ENCODE peak calls at places on chromosome 2, in five cellular contexts. K, Q, G, B and A are unnamed samples.

GRCh38 chr2:170582747-170583463 is 132.2 kb upstream of the SP5 start:
- DNase-seq in K (no peak), G (no peak), B (no peak), Q (no peak), A (no peak)

GRCh38 chr2:118800736-118801135 is 46.7 kb downstream of the EN1 start:
- DNase-seq in B (no peak), G (no peak), K (no peak), Q (no peak), A (no peak)

GRCh38 chr2:11833601-11834000 is 87.2 kb downstream of the LPIN1 start:
- DNase-seq in B (no peak), Q (no peak), K (no peak), G (no peak), A (no peak)

GRCh38 chr2:134668821-134669220 is 50.0 kb downstream of the TMEM163 start:
- DNase-seq in K (no peak), B (no peak), G (no peak), Q (no peak), A (no peak)

GRCh38 chr2:2828774-2829368 is 497.8 kb upstream of the MYT1L start:
- DNase-seq in Q (no peak), B (no peak), G (no peak), K (no peak), A (no peak)

GRCh38 chr2:240425697-240426096 is 9.8 kb upstream of the GPC1 start:
- DNase-seq in B (no peak), G (no peak), K (no peak), Q (no peak), A (no peak)

GRCh38 chr2:223936862-223937326 is 8.2 kb downstream of the WDFY1 start:
- DNase-seq in Q (no peak), B (no peak), G (no peak), K (no peak), A (no peak)

GRCh38 chr2:45168731-45169338 is 159.6 kb upstream of the SIX2 start:
- DNase-seq in B (no peak), K (no peak), G (no peak), Q (no peak), A (peak)

GRCh38 chr2:164747140-164747539 is 94.5 kb downstream of the COBLL1 start:
- DNase-seq in Q (no peak), B (no peak), G (no peak), K (no peak), A (no peak)

GRCh38 chr2:180015951-180016709 is 9.0 kb upstream of the CWC22 start:
- DNase-seq in Q (no peak), B (no peak), G (no peak), K (no peak), A (no peak)

GRCh38 chr2:46535360-46535759 is 56.0 kb downstream of the TMEM247 start:
- DNase-seq in K (no peak), Q (no peak), B (no peak), G (peak), A (no peak)

GRCh38 chr2:199458017-199458805 is 472 bp upstream of the SATB2 start:
- DNase-seq in B (no peak), K (peak), G (no peak), Q (no peak), A (no peak)

GRCh38 chr2:199455533-199456382 is 2.0 kb downstream of the SATB2 start:
- DNase-seq in Q (no peak), K (peak), B (peak), G (no peak), A (no peak)

GRCh38 chr2:199458806-199459285 is 1.1 kb upstream of the SATB2 start:
- DNase-seq in B (no peak), K (no peak), Q (no peak), G (no peak), A (peak)

GRCh38 chr2:199456383-199457146 is 1.2 kb downstream of the SATB2 start:
- DNase-seq in B (no peak), G (no peak), K (no peak), Q (no peak), A (no peak)

DNA sequence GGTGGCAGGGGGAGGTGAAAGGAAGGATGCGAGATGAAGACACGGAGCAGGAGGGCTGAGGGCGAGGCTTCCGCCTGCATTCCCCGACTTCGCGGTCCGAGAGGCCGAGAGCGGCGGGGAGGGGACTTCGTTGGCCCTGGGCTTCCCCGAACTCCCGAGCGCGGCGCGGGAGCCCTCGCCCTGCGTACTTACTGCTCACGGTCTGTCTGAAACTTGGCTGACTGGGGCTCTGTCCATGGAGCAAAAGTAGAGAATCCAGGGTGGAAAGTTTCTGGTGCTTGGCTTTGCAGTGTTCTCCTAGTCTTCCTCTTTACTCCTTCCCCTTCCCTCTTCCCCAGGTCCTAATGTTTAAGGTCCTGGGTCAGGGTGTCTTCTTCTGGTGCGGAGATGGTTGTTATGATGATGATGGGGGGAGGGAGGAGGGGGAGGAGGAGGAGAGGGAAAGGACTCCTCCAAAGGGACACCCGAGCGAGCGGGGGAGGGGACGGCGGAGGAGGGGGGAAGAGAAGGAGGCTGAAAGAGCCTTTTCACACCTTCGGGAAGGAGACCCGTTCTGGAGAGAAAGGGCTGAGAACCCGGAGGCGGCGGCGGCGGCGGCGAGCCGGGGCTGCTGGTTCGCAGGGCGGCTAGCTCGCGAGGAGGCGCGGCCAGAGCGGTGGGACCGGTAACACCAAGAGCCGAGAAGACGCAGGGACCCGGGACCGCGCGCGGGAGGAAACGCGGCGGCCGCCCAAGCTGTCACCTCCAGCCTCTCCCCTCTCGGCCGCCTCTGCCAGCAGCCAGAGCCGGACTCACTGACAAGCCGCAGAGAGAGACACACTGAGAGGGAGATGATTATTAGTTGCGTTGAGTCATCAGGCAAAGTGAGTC is at the start of gene SATB2:
- DNase-seq in K (peak), Q (no peak), B (no peak), G (no peak), A (peak)
- TF ChIP-seq TAF1 in K (peak), Q (no peak), B (no peak), G (no peak), A (no peak)

GRCh38 chr2:74233648-74234047 is 35.2 kb downstream of the MTHFD2 start:
- DNase-seq in B (no peak), K (no peak), G (no peak), Q (no peak), A (no peak)
- TF ChIP-seq MAX in B (no peak), K (no peak), G (no peak), Q (no peak), A (no peak)

DNA sequence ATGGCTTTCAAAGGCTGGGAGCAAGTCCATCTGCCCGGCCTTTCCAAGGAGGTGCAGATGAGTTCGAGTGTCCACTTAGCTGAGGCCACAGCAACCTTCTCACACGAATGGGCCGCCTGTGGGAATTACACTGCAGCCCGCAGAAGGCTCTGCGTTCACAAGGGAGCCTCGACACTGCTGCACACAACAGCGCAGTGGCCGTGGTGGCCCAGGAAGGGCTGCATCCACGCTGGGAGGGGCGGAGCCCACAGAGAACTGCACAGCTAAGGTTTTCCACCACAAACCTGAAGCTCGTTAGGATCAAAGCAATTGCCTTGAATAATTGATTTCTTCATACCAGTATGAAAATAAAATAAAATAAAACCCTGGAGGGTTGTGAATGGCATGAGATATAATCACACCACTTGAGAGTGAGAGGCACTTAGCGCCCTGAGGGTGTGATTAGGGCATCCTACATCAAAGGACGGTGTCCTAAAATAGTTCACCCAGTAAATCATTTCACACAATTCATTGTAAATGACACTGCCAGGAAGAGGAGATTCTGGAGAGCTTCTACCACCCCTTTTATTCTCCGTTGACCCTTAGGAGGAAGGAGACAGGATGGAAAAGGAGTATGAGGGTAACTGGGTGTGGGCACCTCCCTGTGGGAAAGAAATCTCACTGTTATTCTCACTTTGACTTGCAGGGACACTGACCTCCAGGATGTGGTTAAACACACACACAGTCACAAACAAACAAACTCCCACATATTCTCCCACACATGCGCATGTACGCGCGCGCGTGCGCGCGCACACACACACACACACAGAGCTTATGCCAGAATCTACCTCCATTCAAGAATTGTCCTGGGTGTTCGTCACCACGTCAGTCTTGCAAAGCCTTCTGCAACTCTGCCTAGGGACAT is 256.6 kb upstream of the ID2 start:
- DNase-seq in K (no peak), Q (no peak), G (peak), B (no peak), A (no peak)
- TF ChIP-seq TAF1 in K (no peak), Q (no peak), G (no peak), B (no peak), A (no peak)

GRCh38 chr2:64275174-64275466 is 130.9 kb upstream of the PELI1 start:
- DNase-seq in B (no peak), G (no peak), K (no peak), Q (no peak), A (no peak)

GRCh38 chr2:64276417-64277095 is 132.3 kb upstream of the PELI1 start:
- DNase-seq in Q (peak), B (no peak), K (no peak), G (no peak), A (no peak)

GRCh38 chr2:64273524-64274398 is 129.5 kb upstream of the PELI1 start:
- DNase-seq in G (no peak), Q (no peak), K (no peak), B (peak), A (peak)

GRCh38 chr2:64274399-64275173 is 130.4 kb upstream of the PELI1 start:
- DNase-seq in Q (no peak), G (no peak), K (no peak), B (no peak), A (peak)

DNA sequence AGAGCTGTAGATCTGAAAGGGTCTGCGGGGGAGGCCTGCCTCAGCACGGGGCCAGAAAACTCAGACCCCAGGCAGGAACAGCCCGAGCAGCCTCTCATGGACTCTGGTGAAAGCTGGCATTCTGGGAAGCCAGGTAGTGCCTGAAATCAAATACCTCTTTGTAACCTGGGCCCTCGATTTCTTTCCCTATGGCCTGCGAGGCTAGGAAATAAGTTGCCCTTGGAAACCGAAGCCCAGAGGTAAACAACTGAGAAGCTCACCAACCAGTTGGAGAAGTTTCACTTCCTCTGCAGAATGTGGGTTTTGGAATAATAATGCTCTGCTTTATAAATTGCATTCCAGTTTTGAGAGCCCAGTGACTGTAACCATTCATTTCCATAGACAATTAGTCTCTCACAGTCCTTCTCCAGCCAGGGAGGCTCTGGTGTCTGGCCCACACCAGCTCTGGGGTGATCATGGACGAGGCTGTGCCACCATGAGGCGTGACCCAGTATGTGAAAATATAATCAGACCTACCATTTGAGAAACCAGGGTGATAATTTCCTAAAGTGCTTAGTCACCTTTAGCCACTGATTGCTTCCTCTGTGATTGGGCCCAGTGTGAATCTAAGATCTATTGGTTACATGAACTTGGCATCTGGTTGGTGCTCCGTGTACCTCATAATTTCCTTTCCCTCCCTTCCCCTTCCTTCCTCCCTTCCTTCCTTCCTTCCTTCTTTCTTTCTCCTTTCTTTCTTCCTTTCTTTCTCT is 133.1 kb upstream of the PELI1 start:
- DNase-seq in B (no peak), Q (no peak), K (no peak), G (no peak), A (no peak)
- TF ChIP-seq MAX in B (no peak), Q (no peak), K (no peak), G (no peak), A (no peak)

GRCh38 chr2:227499971-227500630 is 28.1 kb downstream of the AGFG1 start:
- DNase-seq in G (no peak), Q (no peak), K (no peak), B (peak), A (no peak)
- TF ChIP-seq TAF1 in G (no peak), Q (no peak), K (no peak), B (no peak), A (no peak)

DNA sequence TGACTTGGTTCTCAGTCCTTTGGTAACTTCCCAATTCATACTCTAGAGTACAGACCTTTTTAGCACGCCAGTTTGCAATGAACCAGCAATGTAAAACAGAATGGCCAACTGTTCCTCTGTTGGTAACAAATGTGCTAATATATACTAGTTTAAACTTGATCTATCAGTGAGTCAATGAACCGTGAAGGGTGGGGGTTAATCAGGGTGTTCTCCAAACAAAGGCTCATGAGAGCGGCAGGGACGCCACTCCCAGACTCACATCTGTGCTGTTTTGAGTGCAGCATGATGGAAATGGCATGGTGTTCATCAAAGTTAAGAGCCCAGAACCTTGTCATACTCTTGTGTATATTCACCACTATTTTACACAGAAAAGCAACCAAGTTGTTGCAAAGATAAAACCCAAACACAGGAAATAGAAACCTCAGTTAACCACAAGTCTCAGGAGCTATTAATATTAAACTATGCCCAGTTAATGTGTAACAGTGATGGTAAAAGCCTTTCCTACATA is 70.3 kb downstream of the CERKL start:
- DNase-seq in G (peak), Q (no peak), B (no peak), K (no peak), A (no peak)
- TF ChIP-seq MAX in G (no peak), Q (no peak), B (no peak), K (no peak), A (no peak)

GRCh38 chr2:71558300-71559051 is 105.1 kb downstream of the DYSF start:
- DNase-seq in Q (no peak), B (no peak), K (no peak), G (no peak), A (no peak)

GRCh38 chr2:71555798-71556454 is 102.6 kb downstream of the DYSF start:
- DNase-seq in G (no peak), K (no peak), B (peak), Q (no peak), A (no peak)

GRCh38 chr2:71556811-71557210 is 103.5 kb downstream of the DYSF start:
- DNase-seq in K (no peak), B (no peak), Q (no peak), G (no peak), A (no peak)

GRCh38 chr2:71559080-71559827 is 105.9 kb downstream of the DYSF start:
- DNase-seq in Q (no peak), K (no peak), G (no peak), B (no peak), A (no peak)

DNA sequence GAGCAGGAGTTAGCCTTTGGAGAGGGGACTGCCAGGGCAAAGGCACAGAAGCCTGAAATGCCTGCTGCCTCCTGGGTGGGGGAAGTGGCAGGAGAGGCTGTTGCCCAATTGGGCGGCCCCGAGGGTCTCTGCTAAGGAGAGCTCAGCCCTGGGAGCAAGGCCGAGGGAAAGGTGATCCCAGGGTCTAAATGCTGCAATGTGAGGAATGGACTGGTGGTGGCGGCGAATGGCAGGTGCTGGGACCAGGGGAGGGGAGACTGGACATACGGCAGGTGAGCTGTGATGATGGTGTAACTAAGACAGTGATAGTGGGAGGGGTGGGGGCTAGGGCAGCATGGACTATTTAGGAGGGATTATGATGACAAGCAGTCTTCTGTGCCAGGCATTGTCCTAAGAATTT is 104.0 kb downstream of the DYSF start:
- DNase-seq in K (no peak), Q (no peak), G (no peak), B (no peak), A (no peak)
- TF ChIP-seq TAF1 in K (no peak), Q (no peak), G (no peak), B (no peak), A (no peak)

GRCh38 chr2:70707706-70708105 is 60.3 kb downstream of the ADD2 start:
- DNase-seq in B (no peak), K (no peak), Q (no peak), G (no peak), A (no peak)

GRCh38 chr2:70708376-70709199 is 59.4 kb downstream of the ADD2 start:
- DNase-seq in B (no peak), K (no peak), G (no peak), Q (no peak), A (no peak)

GRCh38 chr2:70705160-70705850 is 62.7 kb downstream of the ADD2 start:
- DNase-seq in Q (no peak), B (no peak), G (no peak), K (no peak), A (no peak)

GRCh38 chr2:70703900-70704549 is 64.0 kb downstream of the ADD2 start:
- DNase-seq in K (peak), B (no peak), G (no peak), Q (no peak), A (peak)

DNA sequence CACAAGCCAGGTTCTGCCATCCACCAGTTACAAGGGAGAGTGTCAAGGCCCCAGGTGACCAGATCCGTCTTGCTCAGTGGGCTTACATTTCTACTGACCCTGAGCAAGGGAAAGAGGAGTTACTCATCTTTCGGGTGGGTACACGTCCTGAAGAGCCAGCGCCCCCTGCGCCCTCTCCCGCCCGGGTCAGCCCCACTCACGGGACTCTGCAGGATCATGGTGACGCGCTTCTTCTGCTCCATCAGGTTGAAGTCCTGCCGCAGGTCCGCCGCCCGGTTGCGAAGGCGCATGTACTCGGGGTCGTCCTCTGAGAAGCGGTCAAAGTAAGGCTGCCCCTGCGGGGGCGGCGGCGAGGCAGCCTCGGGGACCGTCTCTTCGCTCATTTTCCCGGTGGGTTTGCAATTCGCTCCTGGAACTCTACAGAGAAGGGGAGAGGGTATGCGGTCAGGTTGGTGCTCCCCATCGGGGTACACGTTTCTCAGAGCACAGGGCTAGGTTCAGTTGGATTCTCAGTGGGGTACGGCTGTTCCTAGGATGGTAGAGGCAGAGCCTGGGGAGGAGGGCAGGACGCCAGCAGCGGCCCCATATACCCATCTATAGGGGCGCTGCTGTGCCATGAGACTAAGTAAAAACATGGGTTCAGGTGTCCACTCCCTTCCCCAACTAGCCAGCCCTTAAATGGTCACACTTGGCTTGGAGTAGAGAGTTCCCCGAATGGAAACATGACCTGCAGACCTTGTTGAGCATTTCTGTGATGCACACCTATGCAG is 61.8 kb downstream of the ADD2 start:
- DNase-seq in G (no peak), B (no peak), K (no peak), Q (no peak), A (no peak)
- TF ChIP-seq MAX in G (no peak), B (no peak), K (no peak), Q (no peak), A (no peak)